ENCODE peak calls at places on chromosomes 4 and X, in five cellular contexts. G, Q, O, E and U are unnamed samples.

GRCh38 chrX:2680486-2681348 is 10.4 kb upstream of the CD99 start:
- DNase-seq in G (no peak), Q (no peak), O (no peak), E (no peak), U (no peak)

GRCh38 chr4:10085828-10086505 is 30.6 kb downstream of the WDR1 start:
- DNase-seq in G (no peak), Q (no peak), O (no peak), E (no peak), U (no peak)

GRCh38 chrX:115029869-115030564 is 12.6 kb upstream of the IL13RA2 start:
- DNase-seq in G (peak), Q (no peak), O (peak), E (no peak), U (no peak)

GRCh38 chr4:111641813-111642579 is 503.3 kb upstream of the FAM241A start:
- DNase-seq in G (peak), Q (no peak), O (peak), E (peak), U (peak)

GRCh38 chr4:76213415-76214268 is at the start of gene SCARB2:
- DNase-seq in G (peak), Q (peak), O (peak), E (peak), U (peak)

GRCh38 chr4:108702960-108703359 is 52.6 kb downstream of the OSTC start:
- DNase-seq in G (peak), Q (no peak), O (no peak), E (no peak), U (no peak)

GRCh38 chr4:20532871-20533870 is 167.1 kb upstream of the PACRGL start:
- DNase-seq in G (peak), Q (no peak), O (peak), E (no peak), U (peak)

GRCh38 chr4:44320833-44321232 is 127.8 kb downstream of the KCTD8 start:
- DNase-seq in G (no peak), Q (no peak), O (no peak), E (no peak), U (no peak)

GRCh38 chrX:54042609-54043010 is 1.7 kb downstream of the PHF8 start:
- DNase-seq in G (peak), Q (peak), O (peak), E (peak), U (peak)

GRCh38 chr4:77158487-77158861 is 1.5 kb downstream of the CCNG2 start:
- DNase-seq in G (peak), Q (no peak), O (peak), E (no peak), U (no peak)

GRCh38 chr4:48906283-48907173 is at the start of gene OCIAD2:
- DNase-seq in G (peak), Q (peak), O (no peak), E (peak), U (no peak)

GRCh38 chr4:67754288-67754687 is at the start of gene GNRHR:
- DNase-seq in G (no peak), Q (no peak), O (no peak), E (no peak), U (no peak)

GRCh38 chr4:10589808-10590207 is 94.8 kb downstream of the CLNK start:
- DNase-seq in G (no peak), Q (no peak), O (peak), E (no peak), U (no peak)

GRCh38 chr4:142347241-142347640 is 498.9 kb downstream of the INPP4B start:
- DNase-seq in G (peak), Q (no peak), O (peak), E (peak), U (no peak)

GRCh38 chr4:25937801-25938200 is 23.8 kb downstream of the SMIM20 start:
- DNase-seq in G (peak), Q (no peak), O (peak), E (no peak), U (no peak)

GRCh38 chrX:13742397-13743176 is 8.0 kb downstream of the OFD1 start:
- DNase-seq in G (no peak), Q (no peak), O (no peak), E (no peak), U (no peak)

GRCh38 chr4:73257242-73257994 is 1.2 kb downstream of the ANKRD17 start:
- DNase-seq in G (peak), Q (peak), O (peak), E (peak), U (peak)

GRCh38 chr4:40769266-40769665 is 19.5 kb downstream of the NSUN7 start:
- DNase-seq in G (peak), Q (no peak), O (no peak), E (no peak), U (no peak)

GRCh38 chr4:22435652-22436051 is 80.2 kb downstream of the ADGRA3 start:
- DNase-seq in G (no peak), Q (no peak), O (no peak), E (no peak), U (no peak)

GRCh38 chrX:95629737-95630136 is 1054.9 kb upstream of the DIAPH2 start:
- DNase-seq in G (no peak), Q (no peak), O (peak), E (no peak), U (no peak)

GRCh38 chr4:39464886-39465501 is 6.1 kb downstream of the LIAS start:
- DNase-seq in G (peak), Q (no peak), O (peak), E (no peak), U (no peak)

GRCh38 chr4:65670331-65671031 is at the start of gene EPHA5:
- DNase-seq in G (peak), Q (peak), O (peak), E (no peak), U (peak)

GRCh38 chr4:74330295-74330750 is 22.1 kb downstream of the EPGN start:
- DNase-seq in G (peak), Q (no peak), O (no peak), E (no peak), U (no peak)

GRCh38 chrX:46849933-46850332 is 13.1 kb downstream of the RP2 start:
- DNase-seq in G (peak), Q (no peak), O (peak), E (no peak), U (no peak)

GRCh38 chr4:76525751-76526150 is 90.7 kb downstream of the SHROOM3 start:
- DNase-seq in G (no peak), Q (no peak), O (no peak), E (no peak), U (no peak)

GRCh38 chr4:102862016-102862415 is 6.8 kb upstream of the CISD2 start:
- DNase-seq in G (no peak), Q (no peak), O (no peak), E (no peak), U (no peak)

GRCh38 chr4:47535567-47536147 is 50.6 kb downstream of the ATP10D start:
- DNase-seq in G (no peak), Q (no peak), O (no peak), E (no peak), U (no peak)

GRCh38 chrX:43655151-43655676 is 885 bp upstream of the MAOA start:
- DNase-seq in G (peak), Q (no peak), O (peak), E (no peak), U (no peak)

GRCh38 chr4:22556411-22556969 is 40.6 kb upstream of the ADGRA3 start:
- DNase-seq in G (no peak), Q (no peak), O (no peak), E (no peak), U (no peak)

GRCh38 chr4:6221851-6222760 is 21.8 kb upstream of the JAKMIP1 start:
- DNase-seq in G (peak), Q (no peak), O (peak), E (no peak), U (no peak)
- H3K4me3 ChIP-seq in G (no peak), Q (no peak), O (no peak), E (no peak), U (no peak)

DNA sequence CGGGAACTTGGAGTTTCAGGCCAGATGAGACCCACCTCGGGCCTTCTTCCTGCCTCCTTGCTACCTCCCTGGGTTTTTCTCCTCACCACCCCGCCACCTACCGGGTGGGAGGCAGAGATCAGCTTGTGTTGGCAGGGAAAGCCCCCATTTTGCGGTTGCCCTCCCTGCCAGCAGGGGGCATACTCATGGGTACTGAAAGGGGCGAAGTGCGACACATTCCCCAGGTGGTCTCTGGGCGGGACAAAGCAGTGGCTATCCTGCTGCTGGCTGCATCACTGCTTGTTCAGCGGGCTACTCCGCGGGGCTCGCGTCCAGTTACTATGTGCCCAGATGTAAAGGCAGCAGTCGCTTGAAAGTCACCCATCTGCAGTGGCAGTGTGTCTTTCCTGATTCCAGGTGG is 330.3 kb downstream of the PDHA2 start:
- DNase-seq in G (no peak), Q (no peak), O (no peak), E (no peak), U (no peak)
- TF ChIP-seq CTCF in G (no peak), Q (no peak), O (no peak), E (no peak), U (no peak)

GRCh38 chr4:182832352-182833120 is 84.7 kb downstream of the DCTD start:
- DNase-seq in G (no peak), Q (no peak), O (no peak), E (no peak), U (no peak)
- H3K4me3 ChIP-seq in G (no peak), Q (no peak), O (no peak), E (no peak), U (no peak)

DNA sequence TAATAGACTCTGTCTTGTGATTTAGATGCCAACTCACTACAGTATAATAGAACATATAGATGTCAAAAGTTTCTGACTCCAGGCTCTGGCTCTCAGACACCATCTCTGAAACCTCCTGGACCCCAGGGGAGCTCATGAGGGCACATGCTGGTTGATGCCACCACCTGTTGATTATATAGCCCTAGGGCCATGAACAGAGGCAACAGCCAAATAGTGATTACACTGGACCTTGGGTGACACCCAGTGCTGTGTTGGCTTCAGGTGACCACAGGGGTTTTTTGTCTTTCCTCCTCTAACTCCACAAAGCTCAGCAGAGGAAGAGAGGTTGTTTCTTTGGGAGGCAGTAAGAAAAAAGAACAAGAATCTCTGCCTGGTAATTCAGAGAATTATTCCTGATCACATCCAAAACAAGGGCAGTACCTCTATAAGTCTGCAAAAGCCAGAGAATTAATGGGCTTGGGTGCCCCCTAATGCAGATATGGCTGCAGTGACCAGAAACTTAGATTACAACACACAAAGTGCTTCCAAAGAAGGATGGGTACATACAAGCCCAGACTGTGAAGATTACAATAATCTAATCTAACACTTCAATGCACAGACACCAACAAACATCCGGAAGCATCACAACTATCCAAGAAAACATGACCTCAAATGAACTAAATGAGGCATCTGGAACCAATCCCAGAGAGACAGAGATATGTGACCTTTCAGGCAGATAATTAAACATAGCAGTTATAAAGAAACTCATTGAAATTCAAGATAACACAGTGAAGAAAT is 1920.6 kb downstream of the ARAP2 start:
- DNase-seq in G (no peak), Q (no peak), O (peak), E (no peak), U (no peak)
- TF ChIP-seq CTCF in G (no peak), Q (no peak), O (peak), E (no peak), U (peak)

GRCh38 chr4:176063718-176064117 is 1.9 kb upstream of the WDR17 start:
- DNase-seq in G (no peak), Q (no peak), O (no peak), E (no peak), U (no peak)

GRCh38 chr4:176065365-176066249 is at the start of gene WDR17:
- DNase-seq in G (peak), Q (peak), O (peak), E (peak), U (no peak)

GRCh38 chr4:176064539-176064938 is 1.1 kb upstream of the WDR17 start:
- DNase-seq in G (no peak), Q (no peak), O (no peak), E (no peak), U (no peak)

GRCh38 chr4:176066757-176067156 is 1.1 kb downstream of the WDR17 start:
- DNase-seq in G (no peak), Q (no peak), O (no peak), E (no peak), U (no peak)
- H3K4me3 ChIP-seq in G (no peak), Q (no peak), O (no peak), E (no peak), U (no peak)